ENCODE peak calls at places on chromosomes 16 and 17, in ten cellular contexts. X is mucosa of descending colon; Y is brain microvascular endothelial cell; S is fibroblast of lung; U is CD8-positive, alpha-beta T cell; G is AG04449; Z is cardiac muscle cell; V is BE2C; N is lower leg skin; C is HFF-Myc. Q is an unnamed sample.

GRCh38 chr16:71555230-71555891 is 21.5 kb downstream of the TAT start:
- DNase-seq in U (no peak), N (no peak), G (no peak), S (no peak), Z (peak), X (no peak), C (no peak), Y (no peak), V (no peak), Q (no peak)

GRCh38 chr16:86480444-86480843 is 29.9 kb upstream of the FOXF1 start:
- DNase-seq in V (no peak), Y (no peak), C (no peak), X (no peak), S (no peak), G (no peak), N (no peak), U (no peak), Z (no peak), Q (no peak)

GRCh38 chr16:3971261-3971660 is 90.7 kb upstream of the CREBBP start:
- DNase-seq in C (no peak), Y (peak), Z (peak), V (no peak), S (peak), X (no peak), U (no peak), N (no peak), G (peak), Q (peak)

GRCh38 chr17:65896889-65897288 is 295.0 kb downstream of the CEP112 start:
- DNase-seq in N (no peak), X (no peak), C (no peak), G (no peak), Z (no peak), V (no peak), U (no peak), Y (no peak), S (no peak), Q (no peak)

GRCh38 chr16:50631985-50632576 is 49.0 kb downstream of the SNX20 start:
- DNase-seq in V (no peak), S (no peak), U (no peak), N (no peak), C (no peak), Y (no peak), G (no peak), X (no peak), Z (no peak), Q (no peak)

GRCh38 chr17:49708515-49709161 is 874 bp upstream of the SLC35B1 start:
- DNase-seq in G (no peak), V (no peak), X (no peak), U (no peak), N (peak), C (no peak), Z (no peak), Y (no peak), S (no peak), Q (no peak)

GRCh38 chr17:58760248-58760647 is 4.6 kb downstream of the PPM1E start:
- DNase-seq in Z (no peak), Y (no peak), V (no peak), X (no peak), S (no peak), U (no peak), N (no peak), C (no peak), G (no peak), Q (no peak)

GRCh38 chr16:3282103-3282746 is 1.1 kb upstream of the ZNF263 start:
- DNase-seq in X (no peak), N (peak), V (peak), G (no peak), C (no peak), U (no peak), S (no peak), Y (peak), Z (peak), Q (no peak)

GRCh38 chr16:87556941-87557459 is 45.3 kb upstream of the JPH3 start:
- DNase-seq in Y (no peak), C (no peak), Z (peak), N (no peak), S (peak), V (peak), U (no peak), G (no peak), X (no peak), Q (no peak)

GRCh38 chr16:29192329-29193247 is 207.7 kb downstream of the LAT start:
- DNase-seq in Z (no peak), X (no peak), G (no peak), Y (no peak), N (no peak), S (no peak), C (no peak), U (no peak), V (no peak), Q (no peak)

GRCh38 chr16:80804451-80805383 is at the start of gene CDYL2:
- DNase-seq in C (no peak), G (no peak), X (peak), Z (peak), V (peak), S (peak), Y (no peak), U (no peak), N (no peak), Q (peak)

GRCh38 chr17:40726919-40727318 is 23.4 kb upstream of the KRT24 start:
- DNase-seq in X (no peak), C (no peak), G (no peak), U (no peak), Z (no peak), S (peak), Y (no peak), N (no peak), V (no peak), Q (peak)

GRCh38 chr17:40678902-40679522 is 14.0 kb upstream of the KRT222 start:
- DNase-seq in Y (no peak), G (no peak), Z (no peak), C (no peak), X (no peak), U (no peak), N (no peak), V (no peak), S (no peak), Q (no peak)

GRCh38 chr16:60203525-60204124 is 1469.5 kb upstream of the GOT2 start:
- DNase-seq in X (no peak), U (no peak), V (no peak), C (no peak), S (peak), G (no peak), Y (no peak), N (no peak), Z (peak), Q (no peak)

GRCh38 chr17:64448665-64449512 is at the start of gene MILR1:
- DNase-seq in X (no peak), U (no peak), V (no peak), C (peak), N (peak), S (peak), Z (peak), Y (peak), G (peak), Q (peak)

GRCh38 chr17:63611354-63611753 is 10.7 kb downstream of the TACO1 start:
- DNase-seq in G (no peak), C (no peak), U (no peak), N (no peak), Z (no peak), Y (no peak), X (no peak), S (no peak), V (no peak), Q (peak)

GRCh38 chr16:57300387-57301125 is 16.1 kb upstream of the PLLP start:
- DNase-seq in G (peak), C (peak), Z (peak), S (peak), X (peak), N (peak), U (peak), Y (peak), V (peak), Q (peak)

GRCh38 chr16:57297856-57298255 is 13.4 kb upstream of the PLLP start:
- DNase-seq in U (peak), X (no peak), S (no peak), G (no peak), Y (no peak), Z (no peak), N (no peak), C (no peak), V (no peak), Q (peak)

GRCh38 chr16:57299719-57300386 is 15.4 kb upstream of the PLLP start:
- DNase-seq in Y (peak), C (peak), U (peak), S (peak), N (peak), G (peak), Z (peak), V (peak), X (peak), Q (peak)

GRCh38 chr16:57301126-57301817 is 16.8 kb upstream of the PLLP start:
- DNase-seq in X (peak), N (no peak), S (no peak), C (no peak), V (no peak), Y (no peak), Z (no peak), G (no peak), U (no peak), Q (no peak)

GRCh38 chr16:57299009-57299718 is 14.7 kb upstream of the PLLP start:
- DNase-seq in N (peak), G (no peak), C (no peak), V (peak), S (no peak), Y (peak), U (no peak), X (no peak), Z (no peak), Q (no peak)
- TF ChIP-seq CTCF in N (no peak), G (no peak), C (no peak), V (peak), S (peak), Y (peak), U (no peak), X (no peak), Z (peak), Q (no peak)

DNA sequence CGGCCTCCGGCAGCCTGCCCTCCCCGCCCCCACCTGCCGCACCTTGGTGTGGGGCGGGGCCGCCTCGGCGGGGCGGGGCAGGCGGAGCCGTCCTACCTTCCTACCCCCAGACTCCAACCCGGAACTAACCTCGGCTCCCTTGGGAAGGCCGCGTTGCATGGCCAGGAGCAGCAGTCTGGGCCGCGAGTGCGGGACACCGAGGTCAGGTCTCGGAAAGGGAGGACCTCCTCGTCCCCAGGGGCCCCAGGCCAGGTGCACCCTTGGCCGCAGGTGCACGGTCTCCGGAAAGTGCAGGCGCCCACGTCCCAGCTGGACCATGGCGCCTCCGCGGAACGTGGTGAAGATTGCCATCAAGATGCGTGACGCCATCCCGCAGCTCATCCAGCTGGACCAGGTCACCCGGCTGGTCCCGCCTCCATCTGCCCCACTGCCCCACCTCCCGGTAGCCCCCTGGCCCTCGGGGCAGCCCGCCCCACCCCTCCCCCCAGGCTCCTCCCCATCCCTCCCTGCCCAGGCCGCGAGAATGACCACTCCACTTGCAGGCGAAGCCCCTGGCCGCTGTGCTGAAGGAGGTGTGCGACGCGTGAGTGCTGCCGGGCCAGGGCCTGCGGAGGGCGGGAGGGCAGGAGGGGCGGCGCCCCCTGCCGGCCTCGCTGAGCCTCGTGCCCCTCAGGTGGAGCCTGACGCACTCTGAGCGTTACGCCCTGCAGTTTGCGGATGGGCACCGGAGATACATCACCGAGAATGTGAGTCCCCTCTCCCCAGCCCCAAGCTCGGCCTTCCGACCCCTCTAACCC is at the start of gene ELMO3:
- DNase-seq in C (no peak), Y (no peak), V (no peak), N (no peak), Z (no peak), U (no peak), S (no peak), G (no peak), X (peak), Q (no peak)
- H3K4me3 ChIP-seq in C (no peak), Y (no peak), V (no peak), N (peak), Z (no peak), U (no peak), S (no peak), G (no peak), X (peak), Q (no peak)

GRCh38 chr17:74453665-74454196 is 12.7 kb upstream of the CD300A start:
- DNase-seq in U (peak), S (no peak), Y (no peak), G (no peak), N (no peak), Z (no peak), X (peak), V (no peak), C (no peak), Q (peak)
- TF ChIP-seq CTCF in U (peak), S (no peak), Y (no peak), G (no peak), N (no peak), Z (no peak), X (peak), V (no peak), C (no peak), Q (peak)

DNA sequence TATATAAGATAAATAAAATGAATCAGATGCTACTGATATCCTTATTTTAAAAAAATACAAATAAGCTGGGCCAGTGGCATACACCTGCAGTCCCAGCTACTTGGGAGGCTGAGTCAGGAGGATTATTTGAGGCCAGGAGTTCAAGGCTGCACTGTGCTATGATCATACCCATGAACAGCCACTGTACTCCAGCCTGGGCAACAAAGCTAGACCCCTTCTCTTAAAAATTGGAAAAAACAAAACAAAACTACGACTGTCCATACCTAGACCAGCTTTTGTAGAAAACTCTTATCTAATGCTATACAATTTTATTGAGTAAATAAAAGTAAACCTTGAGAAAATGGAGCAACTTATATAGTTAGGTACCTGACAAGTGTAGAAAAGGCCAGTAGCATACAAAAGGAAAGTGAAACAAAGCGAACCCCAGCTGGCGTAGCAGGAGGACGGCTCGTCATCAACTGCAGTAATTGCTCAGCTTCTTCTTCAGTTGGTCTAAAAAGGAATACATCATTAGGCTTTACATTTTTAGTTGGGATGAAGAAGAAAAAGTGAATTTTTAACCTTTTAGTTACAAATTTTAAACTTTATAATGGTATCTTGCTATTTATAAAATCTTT is 23.6 kb downstream of the INTS2 start:
- DNase-seq in S (no peak), X (no peak), U (no peak), C (no peak), Y (no peak), Z (no peak), V (no peak), N (no peak), G (no peak), Q (peak)
- H3K4me3 ChIP-seq in S (no peak), X (no peak), U (no peak), C (no peak), Y (no peak), Z (no peak), V (no peak), N (no peak), G (no peak), Q (peak)

GRCh38 chr17:62014526-62014925 is 50.6 kb downstream of the MED13 start:
- DNase-seq in V (no peak), Z (peak), N (no peak), C (no peak), U (no peak), S (no peak), X (no peak), G (no peak), Y (no peak), Q (no peak)
- TF ChIP-seq CTCF in V (no peak), Z (no peak), N (no peak), C (no peak), U (no peak), S (no peak), X (no peak), G (no peak), Y (no peak), Q (no peak)

DNA sequence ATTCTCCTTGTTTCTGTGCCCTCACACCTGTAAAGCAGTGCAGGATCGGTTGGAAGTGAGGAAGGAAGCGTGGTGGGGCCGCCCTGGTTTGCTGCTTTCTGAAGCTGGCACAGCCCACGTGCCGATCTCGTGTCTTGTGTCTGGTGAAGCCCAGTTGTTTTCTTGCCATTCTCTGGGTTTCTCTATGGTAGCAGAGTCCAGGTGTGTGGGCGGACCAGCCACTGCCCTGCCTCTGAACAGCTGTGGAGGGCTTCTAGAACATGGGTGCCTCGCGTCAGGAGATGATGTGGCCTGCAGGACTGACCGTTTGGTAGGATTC is 3.8 kb downstream of the ACSF3 start:
- DNase-seq in U (no peak), G (no peak), Z (no peak), Y (no peak), N (no peak), V (no peak), C (no peak), S (no peak), X (no peak), Q (peak)
- H3K4me3 ChIP-seq in U (peak), G (no peak), Z (no peak), Y (no peak), N (no peak), V (no peak), C (no peak), S (no peak), X (no peak), Q (peak)

DNA sequence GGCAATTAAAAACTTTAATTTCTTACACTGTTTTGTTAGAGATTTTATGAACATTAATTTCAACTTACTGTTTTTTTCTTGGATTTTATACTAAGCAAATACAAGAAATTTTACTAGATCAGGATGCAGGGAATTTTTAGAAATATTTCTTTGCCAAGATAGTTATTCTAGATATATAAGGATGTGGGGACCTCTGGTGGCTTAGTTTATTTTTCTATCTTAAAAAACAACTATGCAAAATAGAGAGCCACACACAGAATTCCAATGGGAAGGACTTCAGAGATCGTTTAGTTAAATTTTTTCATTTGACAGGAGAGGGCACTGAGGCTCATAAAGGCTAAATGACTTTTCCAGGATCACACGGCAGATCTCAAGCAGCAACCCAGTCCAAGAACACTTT is 23.0 kb upstream of the CAPNS2 start:
- DNase-seq in C (peak), V (peak), X (no peak), N (no peak), Z (peak), S (peak), G (no peak), Y (no peak), U (no peak), Q (no peak)
- TF ChIP-seq CTCF in C (peak), V (peak), X (no peak), N (no peak), Z (peak), S (peak), G (no peak), Y (no peak), U (no peak), Q (no peak)

DNA sequence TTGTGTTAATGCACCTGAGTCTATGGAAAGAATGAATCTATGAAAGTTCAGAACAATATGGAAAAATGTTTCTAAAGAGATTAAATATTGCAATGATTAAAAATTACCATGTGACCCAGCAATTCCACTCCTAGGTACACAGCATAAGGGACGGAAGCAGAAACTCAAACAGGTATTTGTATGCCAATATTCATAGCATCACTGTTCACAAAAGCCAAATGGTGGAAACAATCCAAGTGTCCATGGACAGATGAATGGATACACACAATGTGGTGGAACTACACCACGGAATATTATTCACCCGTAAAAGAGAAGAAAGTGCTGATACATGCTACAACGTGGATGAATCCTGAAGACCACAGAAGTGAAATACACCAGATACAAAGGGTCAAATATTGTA is 37.7 kb downstream of the VPS53 start:
- DNase-seq in N (no peak), X (no peak), C (no peak), V (no peak), S (no peak), U (no peak), Z (no peak), G (no peak), Y (no peak), Q (no peak)
- H3K4me3 ChIP-seq in N (no peak), X (no peak), C (no peak), V (no peak), S (no peak), U (no peak), Z (no peak), G (no peak), Y (no peak), Q (no peak)

DNA sequence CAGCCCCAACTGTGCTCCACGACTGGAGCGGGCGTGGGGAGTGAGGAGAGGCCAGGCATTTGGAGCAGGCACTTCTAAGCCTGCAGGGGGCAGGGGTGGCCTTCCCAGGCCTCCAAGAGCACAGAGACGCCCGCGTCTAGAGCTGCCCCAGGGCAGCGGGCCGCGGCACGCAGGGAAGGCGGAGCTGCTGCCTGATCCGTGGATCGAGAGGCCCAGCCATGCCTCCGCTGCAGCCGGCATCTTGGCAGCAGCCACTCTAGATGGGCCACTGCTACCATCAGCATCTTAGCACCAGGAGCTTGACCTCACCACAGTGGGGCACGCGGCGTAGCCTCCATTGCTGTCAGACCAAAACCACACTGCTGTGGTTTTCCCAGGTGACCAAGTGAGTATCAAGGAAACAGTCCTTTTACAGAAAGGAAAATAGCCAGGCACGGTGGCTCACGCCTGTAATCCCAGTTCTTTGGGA is 20.4 kb upstream of the WDR45B start:
- DNase-seq in C (no peak), V (peak), S (peak), Z (peak), Y (peak), U (no peak), N (no peak), G (no peak), X (peak), Q (peak)
- TF ChIP-seq CTCF in C (peak), V (peak), S (peak), Z (peak), Y (peak), U (no peak), N (no peak), G (peak), X (peak), Q (peak)

GRCh38 chr17:42682400-42683384 is at the start of gene CNTNAP1:
- DNase-seq in V (peak), U (no peak), X (no peak), Z (peak), C (no peak), G (no peak), Y (peak), S (peak), N (no peak), Q (peak)

GRCh38 chr17:42685831-42686230 is 3.5 kb downstream of the CNTNAP1 start:
- DNase-seq in S (no peak), Y (no peak), X (no peak), V (no peak), U (no peak), C (no peak), N (no peak), Z (no peak), G (no peak), Q (no peak)

GRCh38 chr17:42684929-42685556 is 2.7 kb downstream of the CNTNAP1 start:
- DNase-seq in S (no peak), G (no peak), Z (no peak), U (no peak), N (no peak), V (no peak), X (no peak), C (no peak), Y (no peak), Q (no peak)

GRCh38 chr17:42683407-42684031 is 1.2 kb downstream of the CNTNAP1 start:
- DNase-seq in S (no peak), V (no peak), C (no peak), Y (no peak), X (no peak), Z (peak), N (no peak), U (no peak), G (no peak), Q (peak)

GRCh38 chr17:42684033-42684625 is 1.8 kb downstream of the CNTNAP1 start:
- DNase-seq in G (no peak), V (no peak), S (no peak), X (no peak), U (no peak), Z (no peak), C (no peak), N (no peak), Y (no peak), Q (no peak)
- H3K4me3 ChIP-seq in G (peak), V (no peak), S (peak), X (no peak), U (no peak), Z (no peak), C (no peak), N (no peak), Y (no peak), Q (no peak)

Q was measured in GM12865.